ENCODE peak calls at places on chromosome 18, in five cellular contexts. I is pancreas, K is GM12878, F is colonic mucosa, O is OCI-LY7. N is an unnamed sample.

GRCh38 chr18:52948878-52949444 is 609.0 kb downstream of the DCC start:
- DNase-seq in I (no peak), K (no peak), F (no peak), O (no peak), N (no peak)

GRCh38 chr18:22166070-22166972 is 3.1 kb upstream of the GATA6 start:
- DNase-seq in I (peak; percentile 84), K (no peak), F (peak; percentile 84), O (no peak), N (no peak)

GRCh38 chr18:22272242-22272641 is 102.9 kb downstream of the GATA6 start:
- DNase-seq in I (no peak), K (no peak), F (no peak), O (no peak), N (no peak)

GRCh38 chr18:36372902-36373301 is 75.4 kb downstream of the FHOD3 start:
- DNase-seq in I (no peak), K (no peak), F (no peak), O (no peak), N (no peak)

GRCh38 chr18:36412778-36413177 is 115.3 kb downstream of the FHOD3 start:
- DNase-seq in I (no peak), K (no peak), F (no peak), O (no peak), N (no peak)

GRCh38 chr18:48161911-48162698 is 231.6 kb upstream of the SMAD2 start:
- DNase-seq in I (no peak), K (no peak), F (peak; percentile 74), O (no peak), N (no peak)

GRCh38 chr18:48860276-48861180 is 90.2 kb downstream of the SMAD7 start:
- DNase-seq in I (peak; percentile 30), K (no peak), F (no peak), O (no peak), N (no peak)

GRCh38 chr18:11005528-11005927 is 143.8 kb downstream of the PIEZO2 start:
- DNase-seq in I (peak; percentile 61), K (peak; percentile 58), F (peak; percentile 42), O (no peak), N (no peak)

GRCh38 chr18:52395146-52395852 is 55.3 kb downstream of the DCC start:
- DNase-seq in I (no peak), K (peak; percentile 51), F (no peak), O (no peak), N (no peak)

GRCh38 chr18:28041366-28041765 is 135.6 kb downstream of the CDH2 start:
- DNase-seq in I (no peak), K (no peak), F (no peak), O (no peak), N (no peak)

GRCh38 chr18:46566111-46566510 is 90.9 kb downstream of the LOXHD1 start:
- DNase-seq in I (no peak), K (no peak), F (no peak), O (no peak), N (no peak)

GRCh38 chr18:45940724-45941123 is 26.4 kb downstream of the EPG5 start:
- DNase-seq in I (no peak), K (no peak), F (no peak), O (no peak), N (no peak)

GRCh38 chr18:45081579-45082181 is 401.0 kb downstream of the SETBP1 start:
- DNase-seq in I (no peak), K (no peak), F (no peak), O (no peak), N (no peak)

GRCh38 chr18:47585136-47585535 is 333.7 kb upstream of the SKOR2 start:
- DNase-seq in I (no peak), K (no peak), F (no peak), O (no peak), N (no peak)

GRCh38 chr18:3581890-3582289 is 131.9 kb downstream of the TGIF1 start:
- DNase-seq in I (no peak), K (no peak), F (no peak), O (no peak), N (no peak)

GRCh38 chr18:3590096-3590655 is 140.2 kb downstream of the TGIF1 start:
- DNase-seq in I (no peak), K (no peak), F (no peak), O (no peak), N (no peak)

GRCh38 chr18:3584897-3585460 is 135.0 kb downstream of the TGIF1 start:
- DNase-seq in I (no peak), K (no peak), F (no peak), O (peak; percentile 91), N (no peak)

GRCh38 chr18:3584266-3584665 is 134.3 kb downstream of the TGIF1 start:
- DNase-seq in I (no peak), K (no peak), F (no peak), O (peak; percentile 46), N (no peak)

GRCh38 chr18:3585656-3586509 is 135.9 kb downstream of the TGIF1 start:
- DNase-seq in I (peak; percentile 81), K (no peak), F (peak; percentile 92), O (peak; percentile 93), N (peak; percentile 69)
- H3K4me3 ChIP-seq in I (no peak overlapping the region), K (peak overlapping the region; percentile 28), F (no peak overlapping the region), O (peak overlapping the region; percentile 63), N (no peak overlapping the region)

GRCh38 chr18:59951591-59951990 is 51.8 kb downstream of the PMAIP1 start:
- DNase-seq in I (no peak), K (no peak), F (no peak), O (no peak), N (no peak)

GRCh38 chr18:59957957-59958356 is 58.2 kb downstream of the PMAIP1 start:
- DNase-seq in I (peak; percentile 74), K (no peak), F (peak; percentile 46), O (peak; percentile 79), N (no peak)

GRCh38 chr18:59952283-59953007 is 52.6 kb downstream of the PMAIP1 start:
- DNase-seq in I (no peak), K (no peak), F (no peak), O (no peak), N (no peak)

GRCh38 chr18:59954241-59954640 is 54.4 kb downstream of the PMAIP1 start:
- DNase-seq in I (no peak), K (no peak), F (no peak), O (no peak), N (no peak)

DNA sequence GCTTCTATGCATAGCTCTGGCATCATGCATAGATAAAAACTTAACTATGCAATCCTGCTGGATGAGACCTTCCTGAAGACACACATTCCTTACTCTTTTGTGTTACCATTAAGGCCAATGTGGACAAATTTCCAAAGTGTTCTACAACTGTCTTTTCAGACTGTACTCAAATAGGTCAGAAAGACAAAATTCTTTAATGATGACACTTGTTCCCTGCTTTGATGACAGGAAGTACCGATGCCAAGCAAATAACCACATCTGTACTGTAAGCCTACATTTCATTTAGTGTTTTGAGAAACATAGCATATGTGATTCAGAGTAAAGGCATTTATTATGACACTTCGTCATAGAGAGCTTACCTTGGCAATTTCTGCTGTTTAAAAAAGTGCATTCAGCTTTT is 55.0 kb downstream of the PMAIP1 start:
- DNase-seq in I (no peak), K (no peak), F (no peak), O (no peak), N (no peak)
- H3K4me3 ChIP-seq in I (no peak overlapping the region), K (no peak overlapping the region), F (no peak overlapping the region), O (no peak overlapping the region), N (no peak overlapping the region)

GRCh38 chr18:24319757-24320156 is 77.9 kb downstream of the OSBPL1A start:
- DNase-seq in I (no peak), K (no peak), F (peak; percentile 33), O (no peak), N (no peak)

GRCh38 chr18:24326211-24326610 is 71.4 kb downstream of the OSBPL1A start:
- DNase-seq in I (no peak), K (no peak), F (no peak), O (no peak), N (no peak)

GRCh38 chr18:24322594-24323136 is 75.0 kb downstream of the OSBPL1A start:
- DNase-seq in I (no peak), K (no peak), F (no peak), O (no peak), N (no peak)

GRCh38 chr18:24317370-24317769 is 80.3 kb downstream of the OSBPL1A start:
- DNase-seq in I (no peak), K (no peak), F (no peak), O (no peak), N (no peak)

DNA sequence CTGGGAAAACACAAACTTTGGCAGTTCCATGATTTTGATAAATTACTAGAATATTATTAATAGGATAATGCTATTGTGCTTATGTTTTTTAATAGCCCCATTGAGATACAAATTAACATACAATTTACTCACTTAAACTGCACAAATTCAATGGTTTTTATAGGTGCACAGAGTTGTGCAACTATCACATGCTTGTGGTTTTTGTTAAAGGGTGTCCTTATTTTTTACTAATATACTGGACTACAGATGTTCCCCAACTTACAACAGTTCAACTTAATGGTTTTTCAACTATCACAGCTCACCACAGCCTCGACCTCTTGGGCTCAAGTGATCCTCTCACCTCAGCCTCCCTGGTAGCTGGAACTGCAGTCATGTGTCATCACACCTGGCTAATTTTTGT is 76.6 kb downstream of the OSBPL1A start:
- DNase-seq in I (no peak), K (no peak), F (no peak), O (no peak), N (no peak)
- H3K4me3 ChIP-seq in I (no peak overlapping the region), K (no peak overlapping the region), F (no peak overlapping the region), O (no peak overlapping the region), N (no peak overlapping the region)

GRCh38 chr18:78625446-78625845 is 354.2 kb upstream of the SALL3 start:
- DNase-seq in I (peak; percentile 17), K (no peak), F (no peak), O (no peak), N (no peak)

GRCh38 chr18:78627546-78628315 is 351.9 kb upstream of the SALL3 start:
- DNase-seq in I (peak; percentile 34), K (no peak), F (no peak), O (no peak), N (no peak)

GRCh38 chr18:78623142-78623541 is 356.5 kb upstream of the SALL3 start:
- DNase-seq in I (peak; percentile 25), K (no peak), F (no peak), O (peak; percentile 48), N (no peak)

GRCh38 chr18:78624646-78625279 is 354.9 kb upstream of the SALL3 start:
- DNase-seq in I (peak; percentile 42), K (no peak), F (no peak), O (no peak), N (no peak)

GRCh38 chr18:78625895-78626294 is 353.7 kb upstream of the SALL3 start:
- DNase-seq in I (no peak), K (no peak), F (no peak), O (peak; percentile 73), N (no peak)
- H3K4me3 ChIP-seq in I (no peak overlapping the region), K (no peak overlapping the region), F (no peak overlapping the region), O (peak overlapping the region; percentile 29), N (no peak overlapping the region)